ENCODE peak calls at places on chromosomes 12 and 14, in four cellular contexts. A, F, P and R are unnamed samples.

GRCh38 chr12:30926243-30927209 is at the start of gene TSPAN11:
- DNase-seq in A (no peak), F (no peak), P (peak; percentile 94), R (no peak)

GRCh38 chr12:26939192-26939832 is 1.0 kb downstream of the FGFR1OP2 start:
- DNase-seq in A (no peak), F (no peak), P (no peak), R (no peak)

GRCh38 chr12:124510301-124510970 is 57.0 kb downstream of the NCOR2 start:
- DNase-seq in A (no peak), F (no peak), P (peak; percentile 51), R (no peak)

GRCh38 chr14:83300454-83301064 is 1766.9 kb upstream of the SEL1L start:
- DNase-seq in A (no peak), F (no peak), P (peak; percentile 47), R (no peak)

GRCh38 chr12:50387487-50387886 is 8.9 kb downstream of the FAM186A start:
- DNase-seq in A (no peak), F (no peak), P (no peak), R (no peak)

GRCh38 chr14:77105554-77105953 is 7.5 kb downstream of the CIPC start:
- DNase-seq in A (no peak), F (no peak), P (no peak), R (no peak)

GRCh38 chr12:123533672-123534643 is at the start of gene RILPL1:
- DNase-seq in A (no peak), F (peak; percentile 60), P (peak; percentile 71), R (peak; percentile 27)

GRCh38 chr14:54444003-54444402 is 2.8 kb upstream of the CNIH1 start:
- DNase-seq in A (no peak), F (no peak), P (no peak), R (no peak)

GRCh38 chr14:98940693-98941437 is 331.1 kb downstream of the BCL11B start:
- DNase-seq in A (no peak), F (peak; percentile 17), P (no peak), R (no peak)

GRCh38 chr12:47858511-47859266 is 39.0 kb upstream of the HDAC7 start:
- DNase-seq in A (no peak), F (no peak), P (no peak), R (no peak)

GRCh38 chr14:87643005-87643404 is 350.0 kb downstream of the GALC start:
- DNase-seq in A (no peak), F (no peak), P (no peak), R (no peak)

GRCh38 chr14:36656769-36657408 is 4.8 kb upstream of the PAX9 start:
- DNase-seq in A (no peak), F (no peak), P (peak; percentile 61), R (no peak)

GRCh38 chr14:92755495-92755894 is 7.1 kb upstream of the LGMN start:
- DNase-seq in A (no peak), F (no peak), P (no peak), R (no peak)

GRCh38 chr14:85883971-85884370 is 354.0 kb downstream of the FLRT2 start:
- DNase-seq in A (no peak), F (no peak), P (no peak), R (no peak)

GRCh38 chr14:28254768-28255167 is 511.8 kb upstream of the FOXG1 start:
- DNase-seq in A (no peak), F (no peak), P (no peak), R (no peak)

GRCh38 chr12:118377891-118378470 is 1.6 kb downstream of the SUDS3 start:
- DNase-seq in A (no peak), F (peak; percentile 62), P (peak; percentile 48), R (peak; percentile 64)

GRCh38 chr12:104694711-104695110 is 238.0 kb downstream of the CHST11 start:
- DNase-seq in A (no peak), F (no peak), P (no peak), R (no peak)

GRCh38 chr14:38042356-38042755 is 165.3 kb upstream of the SSTR1 start:
- DNase-seq in A (no peak), F (no peak), P (peak; percentile 21), R (no peak)

GRCh38 chr12:64696065-64696741 is 63.0 kb downstream of the GNS start:
- DNase-seq in A (no peak), F (no peak), P (no peak), R (no peak)

GRCh38 chr12:28172434-28173030 is 17.7 kb upstream of the CCDC91 start:
- DNase-seq in A (no peak), F (no peak), P (peak; percentile 66), R (no peak)

GRCh38 chr12:66191547-66192126 is 2.6 kb downstream of the IRAK3 start:
- DNase-seq in A (no peak), F (no peak), P (no peak), R (no peak)

GRCh38 chr12:124286946-124287345 is 7.9 kb upstream of the RFLNA start:
- DNase-seq in A (no peak), F (no peak), P (no peak), R (no peak)

GRCh38 chr12:123034865-123035264 is 54.4 kb downstream of the ARL6IP4 start:
- DNase-seq in A (no peak), F (no peak), P (no peak), R (no peak)

GRCh38 chr14:75147423-75148071 is 20.7 kb upstream of the NEK9 start:
- DNase-seq in A (no peak), F (peak; percentile 80), P (peak; percentile 81), R (no peak)

GRCh38 chr12:75603475-75603874 is 92.1 kb upstream of the KRR1 start:
- DNase-seq in A (no peak), F (no peak), P (no peak), R (no peak)

GRCh38 chr12:46372131-46372851 is at the start of gene SLC38A2:
- DNase-seq in A (peak; percentile 88), F (peak; percentile 99), P (peak; percentile 38), R (peak; percentile 93)

DNA sequence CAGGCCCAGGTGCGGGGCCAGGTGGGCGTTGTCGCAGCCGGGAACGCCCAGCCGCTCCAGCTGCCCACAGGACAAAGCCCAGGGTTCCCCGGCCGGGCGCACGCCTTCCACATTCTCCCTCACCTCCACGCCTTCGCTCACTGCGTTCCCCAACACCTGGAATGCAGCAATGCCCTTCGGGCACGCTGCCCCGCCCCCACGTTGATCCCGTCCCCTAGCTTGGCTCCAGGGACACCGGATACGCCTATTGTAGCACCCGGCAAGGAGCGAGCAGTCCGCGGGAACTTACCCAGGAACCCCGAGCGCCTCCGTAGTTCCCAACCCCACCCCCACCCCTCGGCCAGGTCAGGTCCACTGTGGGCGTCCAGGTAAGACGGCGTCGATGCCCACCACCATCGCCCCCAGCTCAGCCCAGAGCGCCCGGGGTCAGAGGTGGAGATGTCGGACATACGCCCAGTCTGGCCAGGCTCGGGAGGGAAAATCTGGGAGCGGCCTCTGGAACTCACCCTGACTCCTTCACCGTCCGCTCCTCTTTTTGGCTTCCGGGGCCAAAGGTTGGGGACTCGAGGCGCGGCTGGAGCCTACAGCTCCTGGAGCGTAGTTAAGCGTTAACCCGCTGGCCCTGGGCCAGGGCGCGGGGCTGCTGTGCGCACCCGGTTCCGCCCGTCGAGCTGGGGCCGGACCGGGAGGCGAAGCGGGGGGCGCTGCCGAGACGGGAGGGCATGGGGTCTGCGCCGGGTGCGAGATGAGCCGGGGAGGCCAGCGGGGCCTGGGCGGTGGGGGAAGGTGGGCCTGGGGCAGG is 600 bp upstream of the CEP170B start:
- DNase-seq in A (no peak), F (peak; percentile 67), P (peak; percentile 96), R (no peak)
- H3K27ac ChIP-seq in A (peak overlapping the region; percentile 94), F (peak overlapping the region; percentile 93), P (peak overlapping the region; percentile 96), R (no peak overlapping the region)

DNA sequence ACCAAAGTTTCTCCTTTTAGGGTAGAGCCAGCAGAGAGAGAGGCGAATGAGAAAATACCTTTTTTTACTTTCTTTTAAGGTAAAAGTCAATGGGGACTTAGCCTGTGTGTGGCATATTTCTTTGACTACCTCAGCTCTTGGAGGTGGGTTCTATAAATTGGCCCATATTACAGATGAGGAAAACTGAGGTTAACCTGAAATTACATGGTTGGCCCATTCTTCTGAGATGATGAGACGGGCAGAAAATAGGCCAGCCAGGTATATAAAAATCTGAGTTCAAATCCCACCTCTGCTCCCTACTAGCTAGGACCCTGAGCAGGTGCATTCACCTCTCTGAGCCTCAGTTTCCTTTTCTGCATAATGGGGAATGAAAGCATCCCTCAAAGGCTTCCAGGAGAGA is 22.4 kb downstream of the LHX5 start:
- DNase-seq in A (no peak), F (no peak), P (no peak), R (no peak)
- H3K36me3 ChIP-seq in A (no peaks in the 10 kb centered on the region), F (no peaks in the 10 kb centered on the region), P (no peaks in the 10 kb centered on the region), R (no peaks in the 10 kb centered on the region)

GRCh38 chr12:94710933-94711332 is 60.6 kb upstream of the TMCC3 start:
- DNase-seq in A (no peak), F (no peak), P (peak; percentile 73), R (no peak)

GRCh38 chr12:94705656-94706055 is 55.3 kb upstream of the TMCC3 start:
- DNase-seq in A (no peak), F (no peak), P (no peak), R (no peak)

GRCh38 chr12:94704452-94704871 is 54.1 kb upstream of the TMCC3 start:
- DNase-seq in A (no peak), F (no peak), P (no peak), R (no peak)

GRCh38 chr12:94706250-94706661 is 55.9 kb upstream of the TMCC3 start:
- DNase-seq in A (no peak), F (no peak), P (no peak), R (no peak)

DNA sequence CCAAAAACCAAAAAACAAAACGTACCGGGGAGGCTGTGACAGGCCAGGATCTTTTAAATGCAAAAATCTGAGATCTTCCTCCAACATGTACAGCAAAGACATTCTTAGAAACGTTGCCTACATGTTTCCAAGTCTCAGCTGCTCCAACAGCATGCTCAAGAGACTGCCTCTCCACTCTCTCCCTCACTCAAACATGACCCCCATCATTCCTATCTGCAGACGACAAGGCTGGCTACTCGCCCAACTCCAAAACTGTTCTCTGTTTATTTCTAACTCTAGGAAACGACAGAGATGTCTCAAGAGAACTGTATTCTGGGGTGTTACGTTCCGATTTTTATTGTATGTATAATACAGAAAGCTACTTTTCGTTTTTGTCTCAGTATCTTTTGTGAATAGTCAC is 57.5 kb upstream of the TMCC3 start:
- DNase-seq in A (no peak), F (no peak), P (no peak), R (no peak)
- H3K4me3 ChIP-seq in A (no peak overlapping the region), F (no peak overlapping the region), P (no peak overlapping the region), R (no peak overlapping the region)

GRCh38 chr14:103626150-103626850 is 2.7 kb upstream of the KLC1 start:
- DNase-seq in A (no peak), F (no peak), P (no peak), R (no peak)
- H3K27ac ChIP-seq in A (no peak overlapping the region), F (peak overlapping the region; percentile 16), P (no peak overlapping the region), R (no peak overlapping the region)

GRCh38 chr14:100127853-100128455 is 31.5 kb downstream of the DEGS2 start:
- DNase-seq in A (no peak), F (no peak), P (no peak), R (no peak)
- H3K36me3 ChIP-seq in A (no peaks in the 10 kb centered on the region), F (no peaks in the 10 kb centered on the region), P (no peaks in the 10 kb centered on the region), R (peaks cover 98% of the 10 kb centered on the region)

DNA sequence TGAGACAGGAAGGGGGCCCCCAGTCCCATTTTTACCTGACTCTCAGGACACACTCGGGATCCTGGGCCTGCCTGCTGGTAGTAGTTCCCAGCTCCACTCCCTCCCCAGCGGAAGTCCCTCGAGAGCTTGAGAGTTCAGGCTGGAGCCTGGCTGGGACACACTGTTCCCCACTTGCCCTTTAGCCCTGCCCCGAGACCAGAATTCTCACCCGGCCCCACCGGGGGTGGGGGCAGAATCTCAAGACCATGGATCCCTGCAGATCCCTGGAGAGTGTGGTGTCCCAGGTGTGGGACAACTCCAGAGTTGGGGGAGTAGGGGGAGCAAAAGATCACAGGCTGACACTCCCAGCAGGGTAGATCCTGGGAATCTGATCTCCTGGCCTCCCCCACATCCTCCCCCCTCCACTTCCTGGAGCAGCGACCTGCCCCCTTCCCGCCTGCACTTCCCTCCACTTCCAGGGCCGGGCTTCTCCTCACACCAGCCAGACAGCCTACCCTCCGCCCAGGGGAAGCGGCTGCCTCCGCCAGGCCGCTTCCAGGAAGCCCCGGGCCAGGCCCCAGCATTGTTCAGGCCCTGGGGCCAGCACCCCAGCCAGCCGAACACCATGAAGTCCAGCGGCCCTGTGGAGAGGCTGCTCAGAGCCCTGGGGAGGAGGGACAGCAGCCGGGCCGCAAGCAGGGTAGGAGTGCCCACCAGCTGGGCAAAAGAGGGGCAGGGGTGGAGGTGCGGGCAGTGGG is at the start of gene TNS2:
- DNase-seq in A (no peak), F (peak; percentile 69), P (peak; percentile 82), R (no peak)
- H3K4me3 ChIP-seq in A (peak within 1 kb of the TSS; percentile 53), F (peak within 1 kb of the TSS; percentile 78), P (peak within 1 kb of the TSS; percentile 64), R (no peak within 1 kb of the TSS)